ENCODE peak calls at places on chromosomes 16 and 17, in five cellular contexts. One of them, this sample, is unnamed.

GRCh38 chr16:3769013-3769412 is 51.7 kb upstream of the TRAP1 start:
- DNase-seq in activated T-helper 1 cell treated with anti-CD3 and anti-CD28 coated beads, Interleukin-2, amount 50 U/mL, for 16 hours: no peak
- DNase-seq in psoas muscle: no peak
- DNase-seq in activated naive CD8-positive, alpha-beta T cell treated with anti-CD3 and anti-CD28 coated beads, Interleukin-2, amount 50 U/mL, for 16 hours: no peak
- DNase-seq in AG09319: no peak
- DNase-seq in this sample: no peak

GRCh38 chr17:48002208-48002919 is 31.5 kb downstream of the CDK5RAP3 start:
- DNase-seq in AG09319: peak
- DNase-seq in activated naive CD8-positive, alpha-beta T cell treated with anti-CD3 and anti-CD28 coated beads, Interleukin-2, amount 50 U/mL, for 16 hours: no peak
- DNase-seq in psoas muscle: no peak
- DNase-seq in activated T-helper 1 cell treated with anti-CD3 and anti-CD28 coated beads, Interleukin-2, amount 50 U/mL, for 16 hours: no peak
- DNase-seq in this sample: no peak

GRCh38 chr17:81329279-81329926 is 34.3 kb upstream of the SLC38A10 start:
- DNase-seq in psoas muscle: peak
- DNase-seq in activated naive CD8-positive, alpha-beta T cell treated with anti-CD3 and anti-CD28 coated beads, Interleukin-2, amount 50 U/mL, for 16 hours: no peak
- DNase-seq in AG09319: peak
- DNase-seq in activated T-helper 1 cell treated with anti-CD3 and anti-CD28 coated beads, Interleukin-2, amount 50 U/mL, for 16 hours: no peak
- DNase-seq in this sample: peak

GRCh38 chr16:85479972-85480726 is 133.0 kb upstream of the GSE1 start:
- DNase-seq in activated T-helper 1 cell treated with anti-CD3 and anti-CD28 coated beads, Interleukin-2, amount 50 U/mL, for 16 hours: no peak
- DNase-seq in AG09319: no peak
- DNase-seq in activated naive CD8-positive, alpha-beta T cell treated with anti-CD3 and anti-CD28 coated beads, Interleukin-2, amount 50 U/mL, for 16 hours: no peak
- DNase-seq in psoas muscle: no peak
- DNase-seq in this sample: peak

GRCh38 chr17:8151120-8151640 is 1.0 kb downstream of the PER1 start:
- DNase-seq in AG09319: peak
- DNase-seq in psoas muscle: peak
- DNase-seq in activated naive CD8-positive, alpha-beta T cell treated with anti-CD3 and anti-CD28 coated beads, Interleukin-2, amount 50 U/mL, for 16 hours: peak
- DNase-seq in activated T-helper 1 cell treated with anti-CD3 and anti-CD28 coated beads, Interleukin-2, amount 50 U/mL, for 16 hours: peak
- DNase-seq in this sample: peak

GRCh38 chr17:17877548-17878358 is 41.0 kb upstream of the SREBF1 start:
- DNase-seq in activated T-helper 1 cell treated with anti-CD3 and anti-CD28 coated beads, Interleukin-2, amount 50 U/mL, for 16 hours: no peak
- DNase-seq in psoas muscle: peak
- DNase-seq in AG09319: peak
- DNase-seq in activated naive CD8-positive, alpha-beta T cell treated with anti-CD3 and anti-CD28 coated beads, Interleukin-2, amount 50 U/mL, for 16 hours: no peak
- DNase-seq in this sample: peak

GRCh38 chr17:80913928-80914821 is 77.5 kb upstream of the CHMP6 start:
- DNase-seq in psoas muscle: no peak
- DNase-seq in AG09319: no peak
- DNase-seq in activated naive CD8-positive, alpha-beta T cell treated with anti-CD3 and anti-CD28 coated beads, Interleukin-2, amount 50 U/mL, for 16 hours: no peak
- DNase-seq in activated T-helper 1 cell treated with anti-CD3 and anti-CD28 coated beads, Interleukin-2, amount 50 U/mL, for 16 hours: no peak
- DNase-seq in this sample: no peak

GRCh38 chr17:1643293-1643998 is 2.1 kb downstream of the SCARF1 start:
- DNase-seq in psoas muscle: peak
- DNase-seq in activated T-helper 1 cell treated with anti-CD3 and anti-CD28 coated beads, Interleukin-2, amount 50 U/mL, for 16 hours: peak
- DNase-seq in activated naive CD8-positive, alpha-beta T cell treated with anti-CD3 and anti-CD28 coated beads, Interleukin-2, amount 50 U/mL, for 16 hours: no peak
- DNase-seq in AG09319: no peak
- DNase-seq in this sample: peak

GRCh38 chr17:83194761-83195329 is 115.4 kb downstream of the METRNL start:
- DNase-seq in activated T-helper 1 cell treated with anti-CD3 and anti-CD28 coated beads, Interleukin-2, amount 50 U/mL, for 16 hours: no peak
- DNase-seq in AG09319: no peak
- DNase-seq in psoas muscle: peak
- DNase-seq in activated naive CD8-positive, alpha-beta T cell treated with anti-CD3 and anti-CD28 coated beads, Interleukin-2, amount 50 U/mL, for 16 hours: no peak
- DNase-seq in this sample: peak

GRCh38 chr17:40793800-40794199 is 6.0 kb downstream of the KRT28 start:
- DNase-seq in psoas muscle: no peak
- DNase-seq in AG09319: no peak
- DNase-seq in activated T-helper 1 cell treated with anti-CD3 and anti-CD28 coated beads, Interleukin-2, amount 50 U/mL, for 16 hours: no peak
- DNase-seq in activated naive CD8-positive, alpha-beta T cell treated with anti-CD3 and anti-CD28 coated beads, Interleukin-2, amount 50 U/mL, for 16 hours: no peak
- DNase-seq in this sample: no peak

GRCh38 chr17:55762086-55762858 is 11.4 kb downstream of the PCTP start:
- DNase-seq in psoas muscle: no peak
- DNase-seq in activated T-helper 1 cell treated with anti-CD3 and anti-CD28 coated beads, Interleukin-2, amount 50 U/mL, for 16 hours: no peak
- DNase-seq in AG09319: no peak
- DNase-seq in activated naive CD8-positive, alpha-beta T cell treated with anti-CD3 and anti-CD28 coated beads, Interleukin-2, amount 50 U/mL, for 16 hours: no peak
- DNase-seq in this sample: no peak

GRCh38 chr17:5211458-5211857 is 19.8 kb upstream of the ZNF594 start:
- DNase-seq in psoas muscle: no peak
- DNase-seq in activated T-helper 1 cell treated with anti-CD3 and anti-CD28 coated beads, Interleukin-2, amount 50 U/mL, for 16 hours: no peak
- DNase-seq in activated naive CD8-positive, alpha-beta T cell treated with anti-CD3 and anti-CD28 coated beads, Interleukin-2, amount 50 U/mL, for 16 hours: no peak
- DNase-seq in AG09319: no peak
- DNase-seq in this sample: no peak

GRCh38 chr17:34816806-34817205 is 144.5 kb downstream of the CCT6B start:
- DNase-seq in activated naive CD8-positive, alpha-beta T cell treated with anti-CD3 and anti-CD28 coated beads, Interleukin-2, amount 50 U/mL, for 16 hours: no peak
- DNase-seq in activated T-helper 1 cell treated with anti-CD3 and anti-CD28 coated beads, Interleukin-2, amount 50 U/mL, for 16 hours: no peak
- DNase-seq in psoas muscle: no peak
- DNase-seq in AG09319: no peak
- DNase-seq in this sample: no peak

GRCh38 chr17:27106347-27106981 is 187.4 kb upstream of the WSB1 start:
- DNase-seq in psoas muscle: no peak
- DNase-seq in AG09319: no peak
- DNase-seq in activated naive CD8-positive, alpha-beta T cell treated with anti-CD3 and anti-CD28 coated beads, Interleukin-2, amount 50 U/mL, for 16 hours: no peak
- DNase-seq in activated T-helper 1 cell treated with anti-CD3 and anti-CD28 coated beads, Interleukin-2, amount 50 U/mL, for 16 hours: no peak
- DNase-seq in this sample: no peak

GRCh38 chr16:10608687-10609409 is 28.4 kb upstream of the EMP2 start:
- DNase-seq in AG09319: no peak
- DNase-seq in activated T-helper 1 cell treated with anti-CD3 and anti-CD28 coated beads, Interleukin-2, amount 50 U/mL, for 16 hours: no peak
- DNase-seq in activated naive CD8-positive, alpha-beta T cell treated with anti-CD3 and anti-CD28 coated beads, Interleukin-2, amount 50 U/mL, for 16 hours: no peak
- DNase-seq in psoas muscle: no peak
- DNase-seq in this sample: no peak

GRCh38 chr17:68955181-68955841 is at the start of gene ABCA8:
- DNase-seq in AG09319: no peak
- DNase-seq in psoas muscle: no peak
- DNase-seq in activated T-helper 1 cell treated with anti-CD3 and anti-CD28 coated beads, Interleukin-2, amount 50 U/mL, for 16 hours: no peak
- DNase-seq in activated naive CD8-positive, alpha-beta T cell treated with anti-CD3 and anti-CD28 coated beads, Interleukin-2, amount 50 U/mL, for 16 hours: no peak
- DNase-seq in this sample: peak

GRCh38 chr17:9334536-9335446 is 240.8 kb downstream of the STX8 start:
- DNase-seq in activated T-helper 1 cell treated with anti-CD3 and anti-CD28 coated beads, Interleukin-2, amount 50 U/mL, for 16 hours: no peak
- DNase-seq in psoas muscle: no peak
- DNase-seq in activated naive CD8-positive, alpha-beta T cell treated with anti-CD3 and anti-CD28 coated beads, Interleukin-2, amount 50 U/mL, for 16 hours: no peak
- DNase-seq in AG09319: no peak
- DNase-seq in this sample: no peak

GRCh38 chr17:80283116-80283852 is 22.6 kb downstream of the RNF213 start:
- DNase-seq in activated naive CD8-positive, alpha-beta T cell treated with anti-CD3 and anti-CD28 coated beads, Interleukin-2, amount 50 U/mL, for 16 hours: no peak
- DNase-seq in AG09319: no peak
- DNase-seq in psoas muscle: peak
- DNase-seq in activated T-helper 1 cell treated with anti-CD3 and anti-CD28 coated beads, Interleukin-2, amount 50 U/mL, for 16 hours: no peak
- DNase-seq in this sample: no peak

GRCh38 chr16:54077412-54077821 is 209.2 kb downstream of the IRX3 start:
- DNase-seq in AG09319: no peak
- DNase-seq in activated naive CD8-positive, alpha-beta T cell treated with anti-CD3 and anti-CD28 coated beads, Interleukin-2, amount 50 U/mL, for 16 hours: no peak
- DNase-seq in activated T-helper 1 cell treated with anti-CD3 and anti-CD28 coated beads, Interleukin-2, amount 50 U/mL, for 16 hours: no peak
- DNase-seq in psoas muscle: no peak
- DNase-seq in this sample: no peak

GRCh38 chr17:66848496-66848895 is 13.6 kb downstream of the CACNG5 start:
- DNase-seq in psoas muscle: no peak
- DNase-seq in AG09319: no peak
- DNase-seq in activated T-helper 1 cell treated with anti-CD3 and anti-CD28 coated beads, Interleukin-2, amount 50 U/mL, for 16 hours: no peak
- DNase-seq in activated naive CD8-positive, alpha-beta T cell treated with anti-CD3 and anti-CD28 coated beads, Interleukin-2, amount 50 U/mL, for 16 hours: no peak
- DNase-seq in this sample: no peak

GRCh38 chr16:81473561-81473960 is 29.0 kb downstream of the CMIP start:
- DNase-seq in activated T-helper 1 cell treated with anti-CD3 and anti-CD28 coated beads, Interleukin-2, amount 50 U/mL, for 16 hours: no peak
- DNase-seq in AG09319: no peak
- DNase-seq in activated naive CD8-positive, alpha-beta T cell treated with anti-CD3 and anti-CD28 coated beads, Interleukin-2, amount 50 U/mL, for 16 hours: no peak
- DNase-seq in psoas muscle: no peak
- DNase-seq in this sample: no peak

GRCh38 chr16:78836802-78837489 is 737.5 kb downstream of the WWOX start:
- DNase-seq in activated T-helper 1 cell treated with anti-CD3 and anti-CD28 coated beads, Interleukin-2, amount 50 U/mL, for 16 hours: no peak
- DNase-seq in psoas muscle: no peak
- DNase-seq in AG09319: no peak
- DNase-seq in activated naive CD8-positive, alpha-beta T cell treated with anti-CD3 and anti-CD28 coated beads, Interleukin-2, amount 50 U/mL, for 16 hours: no peak
- DNase-seq in this sample: no peak

GRCh38 chr16:85502357-85502756 is 110.8 kb upstream of the GSE1 start:
- DNase-seq in activated T-helper 1 cell treated with anti-CD3 and anti-CD28 coated beads, Interleukin-2, amount 50 U/mL, for 16 hours: no peak
- DNase-seq in AG09319: no peak
- DNase-seq in activated naive CD8-positive, alpha-beta T cell treated with anti-CD3 and anti-CD28 coated beads, Interleukin-2, amount 50 U/mL, for 16 hours: no peak
- DNase-seq in psoas muscle: no peak
- DNase-seq in this sample: no peak

GRCh38 chr17:17910060-17910459 is 62.1 kb downstream of the TOM1L2 start:
- DNase-seq in activated naive CD8-positive, alpha-beta T cell treated with anti-CD3 and anti-CD28 coated beads, Interleukin-2, amount 50 U/mL, for 16 hours: no peak
- DNase-seq in AG09319: no peak
- DNase-seq in psoas muscle: no peak
- DNase-seq in activated T-helper 1 cell treated with anti-CD3 and anti-CD28 coated beads, Interleukin-2, amount 50 U/mL, for 16 hours: no peak
- DNase-seq in this sample: no peak

GRCh38 chr17:21399476-21400203 is 23.5 kb downstream of the KCNJ12 start:
- DNase-seq in psoas muscle: no peak
- DNase-seq in activated naive CD8-positive, alpha-beta T cell treated with anti-CD3 and anti-CD28 coated beads, Interleukin-2, amount 50 U/mL, for 16 hours: no peak
- DNase-seq in activated T-helper 1 cell treated with anti-CD3 and anti-CD28 coated beads, Interleukin-2, amount 50 U/mL, for 16 hours: no peak
- DNase-seq in AG09319: no peak
- DNase-seq in this sample: no peak

GRCh38 chr17:4162775-4163498 is 19.9 kb downstream of the CYB5D2 start:
- DNase-seq in AG09319: no peak
- DNase-seq in activated T-helper 1 cell treated with anti-CD3 and anti-CD28 coated beads, Interleukin-2, amount 50 U/mL, for 16 hours: no peak
- DNase-seq in psoas muscle: no peak
- DNase-seq in activated naive CD8-positive, alpha-beta T cell treated with anti-CD3 and anti-CD28 coated beads, Interleukin-2, amount 50 U/mL, for 16 hours: no peak
- DNase-seq in this sample: no peak

This sample was measured in testis.